ENCODE peak calls at places on chromosome 15, in five cellular contexts. One of them, this sample, is unnamed.

GRCh38 chr15:74314897-74315438 is 52.5 kb downstream of the CYP11A1 start:
- DNase-seq in GM12878: no peak
- DNase-seq in GM23338: no peak
- DNase-seq in HepG2: no peak
- DNase-seq in K562: peak; percentile 54
- DNase-seq in this sample: no peak

GRCh38 chr15:63350178-63350621 is 31.4 kb downstream of the CA12 start:
- DNase-seq in GM12878: no peak
- DNase-seq in K562: no peak
- DNase-seq in GM23338: no peak
- DNase-seq in HepG2: no peak
- DNase-seq in this sample: no peak

GRCh38 chr15:67133738-67134576 is 68.6 kb downstream of the SMAD3 start:
- DNase-seq in GM12878: no peak
- DNase-seq in HepG2: no peak
- DNase-seq in K562: no peak
- DNase-seq in GM23338: peak; percentile 44
- DNase-seq in this sample: peak; percentile 90

GRCh38 chr15:82183121-82184031 is 79.2 kb downstream of the EFL1 start:
- DNase-seq in K562: no peak
- DNase-seq in HepG2: no peak
- DNase-seq in GM23338: no peak
- DNase-seq in GM12878: no peak
- DNase-seq in this sample: no peak

GRCh38 chr15:74709011-74709410 is 13.2 kb upstream of the EDC3 start:
- DNase-seq in GM23338: no peak
- DNase-seq in K562: no peak
- DNase-seq in GM12878: no peak
- DNase-seq in HepG2: no peak
- DNase-seq in this sample: no peak

GRCh38 chr15:94229591-94230365 is 1.6 kb upstream of the MCTP2 start:
- DNase-seq in GM23338: no peak
- DNase-seq in GM12878: peak; percentile 70
- DNase-seq in K562: no peak
- DNase-seq in HepG2: no peak
- DNase-seq in this sample: no peak

GRCh38 chr15:76206325-76206976 is 104.8 kb downstream of the ETFA start:
- DNase-seq in K562: no peak
- DNase-seq in HepG2: no peak
- DNase-seq in GM23338: no peak
- DNase-seq in GM12878: no peak
- DNase-seq in this sample: no peak

GRCh38 chr15:78299302-78300102 is at the start of gene SKIC8:
- DNase-seq in HepG2: peak; percentile 92
- DNase-seq in K562: peak; percentile 95
- DNase-seq in GM23338: peak; percentile 94
- DNase-seq in GM12878: peak; percentile 71
- DNase-seq in this sample: peak; percentile 97

GRCh38 chr15:38176155-38176554 is 76.5 kb upstream of the SPRED1 start:
- DNase-seq in GM23338: no peak
- DNase-seq in HepG2: no peak
- DNase-seq in GM12878: peak; percentile 61
- DNase-seq in K562: no peak
- DNase-seq in this sample: no peak

DNA sequence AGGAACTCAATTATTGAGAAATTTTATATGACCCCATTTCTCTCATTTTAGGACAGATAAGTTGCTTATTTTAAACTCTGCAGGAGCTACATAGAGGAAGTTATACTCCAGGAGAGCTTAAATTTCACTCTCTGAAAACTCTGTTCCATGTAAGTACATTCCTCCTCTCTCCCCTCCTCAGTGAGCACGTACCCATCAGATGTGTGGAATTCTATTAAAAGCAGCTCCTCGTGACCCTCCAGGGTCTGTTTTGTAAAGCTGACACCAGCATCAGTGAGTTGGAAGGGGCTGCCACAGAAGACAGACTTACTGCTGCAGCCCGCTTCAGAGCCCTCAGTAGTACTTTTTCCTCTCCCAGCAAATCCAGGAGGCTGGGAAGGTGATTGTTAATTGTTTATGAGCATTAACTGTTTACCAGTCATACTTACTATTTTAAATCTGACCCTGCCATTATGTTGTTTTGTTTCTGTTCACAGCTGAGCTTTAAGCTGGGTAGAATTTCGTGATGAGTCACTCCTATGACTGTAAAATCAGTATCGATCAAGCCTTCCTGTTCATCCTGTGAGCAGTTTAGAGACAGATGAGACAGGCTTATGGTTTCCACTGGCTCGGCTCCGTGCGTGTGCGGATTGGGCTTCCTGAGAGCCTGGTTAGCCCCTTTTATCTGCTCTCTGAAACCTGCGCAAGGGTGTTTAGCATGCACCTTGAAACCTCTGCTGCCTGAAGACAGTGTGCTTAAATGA is 20.4 kb downstream of the IGF1R start:
- DNase-seq in GM12878: peak; percentile 38
- DNase-seq in HepG2: no peak
- DNase-seq in GM23338: no peak
- DNase-seq in K562: no peak
- DNase-seq in this sample: no peak
- TF ChIP-seq JUNB in GM12878: no peak
- TF ChIP-seq JUNB in HepG2: no peak
- TF ChIP-seq JUNB in GM23338: no peak
- TF ChIP-seq JUNB in K562: no peak
- TF ChIP-seq JUNB in this sample: no peak

DNA sequence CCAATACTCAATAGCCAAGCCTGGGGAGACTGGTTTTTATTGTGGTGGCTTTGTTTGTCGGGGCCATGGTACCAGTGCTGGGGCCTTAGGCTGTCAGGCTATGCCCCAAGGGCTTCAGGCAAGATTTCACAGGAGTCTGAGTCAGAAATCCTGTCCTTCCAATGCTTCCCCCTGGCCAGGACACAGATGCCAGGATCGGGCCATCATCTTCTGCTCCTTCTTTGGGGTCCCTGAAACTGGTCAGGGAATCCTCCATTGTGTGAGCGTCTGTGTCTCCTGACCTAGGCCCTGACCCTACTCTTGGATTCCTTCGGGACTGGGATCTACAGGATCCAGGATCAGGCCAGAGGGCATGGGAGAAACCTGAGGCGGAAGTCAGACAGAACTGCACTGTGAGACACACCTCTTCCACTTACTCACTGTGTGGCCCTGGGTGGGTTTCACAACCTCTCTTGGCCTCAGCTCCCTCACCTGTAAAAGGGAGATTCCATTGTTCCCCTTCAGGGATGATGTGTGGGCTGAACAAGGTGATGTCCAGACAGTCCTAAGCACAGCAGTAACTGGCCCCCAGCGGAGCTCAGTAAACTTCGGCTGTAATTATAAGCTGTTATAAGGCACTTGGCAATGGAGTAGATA is 292.7 kb downstream of the UACA start:
- DNase-seq in HepG2: no peak
- DNase-seq in GM12878: no peak
- DNase-seq in GM23338: no peak
- DNase-seq in K562: no peak
- DNase-seq in this sample: no peak
- TF ChIP-seq JUNB in HepG2: no peak
- TF ChIP-seq JUNB in GM12878: no peak
- TF ChIP-seq JUNB in GM23338: no peak
- TF ChIP-seq JUNB in K562: no peak
- TF ChIP-seq JUNB in this sample: no peak

GRCh38 chr15:87752250-87752951 is 504.1 kb downstream of the NTRK3 start:
- DNase-seq in GM23338: no peak
- DNase-seq in HepG2: no peak
- DNase-seq in GM12878: no peak
- DNase-seq in K562: no peak
- DNase-seq in this sample: peak; percentile 60
- TF ChIP-seq JUNB in GM23338: no peak
- TF ChIP-seq JUNB in HepG2: no peak
- TF ChIP-seq JUNB in GM12878: no peak
- TF ChIP-seq JUNB in K562: no peak
- TF ChIP-seq JUNB in this sample: peak; percentile 50

GRCh38 chr15:33029247-33029646 is 165.3 kb downstream of the FMN1 start:
- DNase-seq in K562: no peak
- DNase-seq in GM12878: no peak
- DNase-seq in HepG2: no peak
- DNase-seq in GM23338: no peak
- DNase-seq in this sample: no peak

GRCh38 chr15:33030315-33030714 is 164.2 kb downstream of the FMN1 start:
- DNase-seq in GM12878: no peak
- DNase-seq in HepG2: no peak
- DNase-seq in GM23338: no peak
- DNase-seq in K562: no peak
- DNase-seq in this sample: no peak

GRCh38 chr15:33028495-33028894 is 166.0 kb downstream of the FMN1 start:
- DNase-seq in GM23338: no peak
- DNase-seq in K562: no peak
- DNase-seq in HepG2: no peak
- DNase-seq in GM12878: no peak
- DNase-seq in this sample: no peak

GRCh38 chr15:33032053-33032452 is 162.5 kb downstream of the FMN1 start:
- DNase-seq in K562: no peak
- DNase-seq in GM23338: no peak
- DNase-seq in GM12878: no peak
- DNase-seq in HepG2: no peak
- DNase-seq in this sample: no peak

DNA sequence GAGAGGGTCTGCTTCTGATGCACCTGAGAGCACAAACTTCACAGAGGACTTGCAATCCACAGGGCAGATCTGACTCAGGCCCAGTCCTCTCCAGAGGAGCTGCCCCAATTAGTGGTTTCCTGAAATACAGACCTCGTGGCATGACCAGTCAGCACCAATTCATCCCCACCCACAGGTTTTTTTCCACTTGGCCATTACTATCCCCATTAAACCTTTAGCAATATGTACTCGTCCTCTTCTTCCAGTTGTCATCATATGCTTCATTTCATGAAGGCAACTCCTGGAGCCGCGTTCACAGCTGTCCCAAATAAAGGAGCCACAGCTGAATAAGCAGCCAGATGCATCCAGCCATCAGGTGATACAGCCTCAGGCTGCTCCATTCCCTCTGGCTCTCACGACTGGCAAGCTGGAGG is 163.2 kb downstream of the FMN1 start:
- DNase-seq in HepG2: no peak
- DNase-seq in GM12878: no peak
- DNase-seq in GM23338: no peak
- DNase-seq in K562: no peak
- DNase-seq in this sample: no peak
- TF ChIP-seq JUNB in HepG2: no peak
- TF ChIP-seq JUNB in GM12878: no peak
- TF ChIP-seq JUNB in GM23338: no peak
- TF ChIP-seq JUNB in K562: no peak
- TF ChIP-seq JUNB in this sample: no peak

DNA sequence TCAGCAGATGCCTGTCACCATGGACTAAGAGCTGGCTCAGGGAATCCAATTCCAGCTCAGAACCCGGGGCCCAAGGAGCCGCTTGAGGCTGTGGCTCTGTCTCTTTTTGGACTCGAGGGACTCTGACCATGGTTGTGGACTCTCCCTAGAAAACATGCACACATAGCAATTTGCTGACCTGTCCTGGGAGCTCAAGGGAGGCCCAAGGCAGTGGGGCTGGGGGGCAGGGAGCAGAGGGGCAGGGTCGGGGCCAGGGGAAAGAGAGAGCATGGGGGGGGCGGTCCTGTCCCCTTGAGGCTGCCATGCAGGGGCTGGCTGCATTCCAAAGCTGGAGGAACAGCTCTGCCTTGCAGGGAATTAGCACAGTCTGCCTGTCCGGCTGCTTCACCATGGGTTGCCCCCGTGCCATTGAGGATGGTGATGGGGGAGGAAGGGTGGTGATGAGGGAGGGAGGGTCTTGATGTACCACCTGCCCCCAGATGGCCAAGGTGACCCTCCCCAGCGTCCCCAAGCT is 190.1 kb downstream of the GOLGA6L6 start:
- DNase-seq in GM12878: no peak
- DNase-seq in HepG2: no peak
- DNase-seq in K562: peak; percentile 21
- DNase-seq in GM23338: no peak
- DNase-seq in this sample: peak; percentile 9
- TF ChIP-seq JUNB in GM12878: no peak
- TF ChIP-seq JUNB in HepG2: no peak
- TF ChIP-seq JUNB in K562: no peak
- TF ChIP-seq JUNB in GM23338: no peak
- TF ChIP-seq JUNB in this sample: no peak

DNA sequence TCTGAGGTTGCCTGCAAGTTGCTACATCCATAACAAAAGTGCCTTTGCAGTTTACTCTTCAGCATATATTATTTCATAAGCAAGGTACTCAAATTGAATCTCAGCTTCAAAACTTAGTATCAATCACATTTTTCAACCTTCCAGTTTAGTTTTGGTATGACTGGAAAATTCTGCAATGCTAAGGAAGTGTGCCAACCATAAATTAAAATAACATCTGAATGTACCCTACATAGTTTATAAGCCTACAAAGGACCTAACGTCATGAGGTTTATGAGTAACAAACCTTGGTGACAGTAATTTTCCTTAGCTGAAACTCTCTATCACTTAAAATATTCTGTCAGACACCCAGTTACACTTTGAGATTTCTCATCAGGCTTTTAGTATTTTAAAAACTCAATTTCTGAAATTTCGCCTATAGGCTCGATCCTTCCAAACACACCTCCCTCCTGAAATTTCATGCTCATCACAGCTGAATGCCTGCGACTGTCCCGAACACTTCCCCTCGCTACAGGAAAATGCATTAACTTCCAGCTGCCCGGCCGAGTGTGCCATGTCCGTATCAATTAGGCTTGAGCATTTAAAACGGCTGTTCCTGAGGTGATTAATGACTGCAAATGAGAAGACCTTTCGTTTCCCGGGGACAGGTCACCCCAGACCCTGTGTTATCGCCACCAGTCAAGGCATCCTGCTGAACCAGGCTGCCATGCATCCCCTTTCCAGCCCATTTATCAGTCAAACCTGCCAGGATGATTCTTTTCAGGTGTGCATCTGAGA is 63.1 kb downstream of the THBS1 start:
- DNase-seq in GM12878: no peak
- DNase-seq in HepG2: no peak
- DNase-seq in GM23338: no peak
- DNase-seq in K562: no peak
- DNase-seq in this sample: no peak
- TF ChIP-seq JUNB in GM12878: no peak
- TF ChIP-seq JUNB in HepG2: no peak
- TF ChIP-seq JUNB in GM23338: no peak
- TF ChIP-seq JUNB in K562: no peak
- TF ChIP-seq JUNB in this sample: no peak

GRCh38 chr15:27057904-27058645 is 87.1 kb downstream of the GABRG3 start:
- DNase-seq in GM12878: no peak
- DNase-seq in K562: no peak
- DNase-seq in GM23338: peak; percentile 8
- DNase-seq in HepG2: no peak
- DNase-seq in this sample: peak; percentile 36

GRCh38 chr15:27058939-27059338 is 88.0 kb downstream of the GABRG3 start:
- DNase-seq in GM12878: no peak
- DNase-seq in K562: no peak
- DNase-seq in GM23338: no peak
- DNase-seq in HepG2: no peak
- DNase-seq in this sample: no peak

GRCh38 chr15:27059610-27060202 is 88.7 kb downstream of the GABRG3 start:
- DNase-seq in GM12878: no peak
- DNase-seq in HepG2: peak; percentile 46
- DNase-seq in GM23338: peak; percentile 90
- DNase-seq in K562: peak; percentile 82
- DNase-seq in this sample: peak; percentile 84

GRCh38 chr15:27064080-27064479 is 93.1 kb downstream of the GABRG3 start:
- DNase-seq in HepG2: no peak
- DNase-seq in GM12878: no peak
- DNase-seq in GM23338: no peak
- DNase-seq in K562: no peak
- DNase-seq in this sample: no peak

GRCh38 chr15:27061739-27062138 is 90.8 kb downstream of the GABRG3 start:
- DNase-seq in HepG2: no peak
- DNase-seq in GM12878: no peak
- DNase-seq in K562: no peak
- DNase-seq in GM23338: no peak
- DNase-seq in this sample: peak; percentile 25
- TF ChIP-seq JUNB in HepG2: no peak
- TF ChIP-seq JUNB in GM12878: no peak
- TF ChIP-seq JUNB in K562: no peak
- TF ChIP-seq JUNB in GM23338: no peak
- TF ChIP-seq JUNB in this sample: no peak